ENCODE peak calls at places on chromosomes 1 and 21, in six cellular contexts. One of them, this sample, is unnamed.

GRCh38 chr1:229661022-229661877 is 35.2 kb downstream of the URB2 start:
- DNase-seq in H1: peak
- DNase-seq in K562: peak
- DNase-seq in suprapubic skin: peak
- DNase-seq in Panc1: peak
- DNase-seq in upper lobe of left lung: peak
- DNase-seq in this sample: peak

GRCh38 chr1:229657993-229658755 is 32.1 kb downstream of the URB2 start:
- DNase-seq in H1: no peak
- DNase-seq in K562: no peak
- DNase-seq in suprapubic skin: no peak
- DNase-seq in Panc1: no peak
- DNase-seq in upper lobe of left lung: no peak
- DNase-seq in this sample: no peak

GRCh38 chr1:115210302-115210711 is 121.0 kb upstream of the TSPAN2 start:
- DNase-seq in H1: no peak
- DNase-seq in K562: no peak
- DNase-seq in suprapubic skin: no peak
- DNase-seq in Panc1: no peak
- DNase-seq in upper lobe of left lung: no peak
- DNase-seq in this sample: no peak

GRCh38 chr1:100360790-100361232 is 8.5 kb downstream of the CDC14A start:
- DNase-seq in H1: no peak
- DNase-seq in K562: peak
- DNase-seq in suprapubic skin: no peak
- DNase-seq in Panc1: no peak
- DNase-seq in upper lobe of left lung: peak
- DNase-seq in this sample: no peak

GRCh38 chr1:3327389-3327702 is 127.1 kb upstream of the ARHGEF16 start:
- DNase-seq in H1: no peak
- DNase-seq in K562: no peak
- DNase-seq in suprapubic skin: no peak
- DNase-seq in Panc1: no peak
- DNase-seq in upper lobe of left lung: no peak
- DNase-seq in this sample: no peak

GRCh38 chr1:65114312-65114711 is 33.7 kb upstream of the AK4 start:
- DNase-seq in H1: no peak
- DNase-seq in K562: no peak
- DNase-seq in suprapubic skin: no peak
- DNase-seq in Panc1: no peak
- DNase-seq in upper lobe of left lung: no peak
- DNase-seq in this sample: no peak

GRCh38 chr1:235286667-235287066 is 41.3 kb downstream of the ARID4B start:
- DNase-seq in H1: no peak
- DNase-seq in K562: no peak
- DNase-seq in suprapubic skin: no peak
- DNase-seq in Panc1: no peak
- DNase-seq in upper lobe of left lung: no peak
- DNase-seq in this sample: no peak

GRCh38 chr1:150302338-150302737 is 8.7 kb downstream of the MRPS21 start:
- DNase-seq in H1: no peak
- DNase-seq in K562: no peak
- DNase-seq in suprapubic skin: no peak
- DNase-seq in Panc1: no peak
- DNase-seq in upper lobe of left lung: no peak
- DNase-seq in this sample: no peak

GRCh38 chr1:160774886-160775719 is 20.9 kb upstream of the LY9 start:
- DNase-seq in H1: no peak
- DNase-seq in K562: no peak
- DNase-seq in suprapubic skin: no peak
- DNase-seq in Panc1: no peak
- DNase-seq in upper lobe of left lung: no peak
- DNase-seq in this sample: no peak

GRCh38 chr21:37983336-37984095 is 67.3 kb upstream of the KCNJ6 start:
- DNase-seq in H1: no peak
- DNase-seq in K562: no peak
- DNase-seq in suprapubic skin: no peak
- DNase-seq in Panc1: no peak
- DNase-seq in upper lobe of left lung: no peak
- DNase-seq in this sample: no peak

GRCh38 chr21:37984416-37984815 is 68.2 kb upstream of the KCNJ6 start:
- DNase-seq in H1: no peak
- DNase-seq in K562: no peak
- DNase-seq in suprapubic skin: no peak
- DNase-seq in Panc1: no peak
- DNase-seq in upper lobe of left lung: no peak
- DNase-seq in this sample: no peak

GRCh38 chr21:37987668-37988067 is 71.4 kb upstream of the KCNJ6 start:
- DNase-seq in H1: no peak
- DNase-seq in K562: no peak
- DNase-seq in suprapubic skin: no peak
- DNase-seq in Panc1: no peak
- DNase-seq in upper lobe of left lung: no peak
- DNase-seq in this sample: no peak

GRCh38 chr21:37986000-37986399 is 69.7 kb upstream of the KCNJ6 start:
- DNase-seq in H1: no peak
- DNase-seq in K562: no peak
- DNase-seq in suprapubic skin: no peak
- DNase-seq in Panc1: no peak
- DNase-seq in upper lobe of left lung: no peak
- DNase-seq in this sample: no peak

GRCh38 chr21:37986751-37987399 is 70.6 kb upstream of the KCNJ6 start:
- DNase-seq in H1: no peak
- DNase-seq in K562: no peak
- DNase-seq in suprapubic skin: no peak
- DNase-seq in Panc1: no peak
- DNase-seq in upper lobe of left lung: no peak
- DNase-seq in this sample: no peak
- TF ChIP-seq POLR2AphosphoS5 in H1: no peak
- TF ChIP-seq POLR2AphosphoS5 in K562: no peak
- TF ChIP-seq POLR2AphosphoS5 in suprapubic skin: no peak
- TF ChIP-seq POLR2AphosphoS5 in Panc1: no peak
- TF ChIP-seq POLR2AphosphoS5 in upper lobe of left lung: no peak
- TF ChIP-seq POLR2AphosphoS5 in this sample: no peak

GRCh38 chr1:183180213-183180612 is 5.9 kb upstream of the LAMC2 start:
- DNase-seq in H1: no peak
- DNase-seq in K562: no peak
- DNase-seq in suprapubic skin: no peak
- DNase-seq in Panc1: no peak
- DNase-seq in upper lobe of left lung: peak
- DNase-seq in this sample: no peak
- TF ChIP-seq POLR2AphosphoS5 in H1: no peak
- TF ChIP-seq POLR2AphosphoS5 in K562: no peak
- TF ChIP-seq POLR2AphosphoS5 in suprapubic skin: peak
- TF ChIP-seq POLR2AphosphoS5 in Panc1: no peak
- TF ChIP-seq POLR2AphosphoS5 in upper lobe of left lung: no peak
- TF ChIP-seq POLR2AphosphoS5 in this sample: peak

GRCh38 chr1:230910755-230911117 is 42.4 kb upstream of the C1orf198 start:
- DNase-seq in H1: no peak
- DNase-seq in K562: no peak
- DNase-seq in suprapubic skin: no peak
- DNase-seq in Panc1: no peak
- DNase-seq in upper lobe of left lung: no peak
- DNase-seq in this sample: no peak
- TF ChIP-seq POLR2AphosphoS5 in H1: no peak
- TF ChIP-seq POLR2AphosphoS5 in K562: no peak
- TF ChIP-seq POLR2AphosphoS5 in suprapubic skin: no peak
- TF ChIP-seq POLR2AphosphoS5 in Panc1: no peak
- TF ChIP-seq POLR2AphosphoS5 in upper lobe of left lung: no peak
- TF ChIP-seq POLR2AphosphoS5 in this sample: no peak

DNA sequence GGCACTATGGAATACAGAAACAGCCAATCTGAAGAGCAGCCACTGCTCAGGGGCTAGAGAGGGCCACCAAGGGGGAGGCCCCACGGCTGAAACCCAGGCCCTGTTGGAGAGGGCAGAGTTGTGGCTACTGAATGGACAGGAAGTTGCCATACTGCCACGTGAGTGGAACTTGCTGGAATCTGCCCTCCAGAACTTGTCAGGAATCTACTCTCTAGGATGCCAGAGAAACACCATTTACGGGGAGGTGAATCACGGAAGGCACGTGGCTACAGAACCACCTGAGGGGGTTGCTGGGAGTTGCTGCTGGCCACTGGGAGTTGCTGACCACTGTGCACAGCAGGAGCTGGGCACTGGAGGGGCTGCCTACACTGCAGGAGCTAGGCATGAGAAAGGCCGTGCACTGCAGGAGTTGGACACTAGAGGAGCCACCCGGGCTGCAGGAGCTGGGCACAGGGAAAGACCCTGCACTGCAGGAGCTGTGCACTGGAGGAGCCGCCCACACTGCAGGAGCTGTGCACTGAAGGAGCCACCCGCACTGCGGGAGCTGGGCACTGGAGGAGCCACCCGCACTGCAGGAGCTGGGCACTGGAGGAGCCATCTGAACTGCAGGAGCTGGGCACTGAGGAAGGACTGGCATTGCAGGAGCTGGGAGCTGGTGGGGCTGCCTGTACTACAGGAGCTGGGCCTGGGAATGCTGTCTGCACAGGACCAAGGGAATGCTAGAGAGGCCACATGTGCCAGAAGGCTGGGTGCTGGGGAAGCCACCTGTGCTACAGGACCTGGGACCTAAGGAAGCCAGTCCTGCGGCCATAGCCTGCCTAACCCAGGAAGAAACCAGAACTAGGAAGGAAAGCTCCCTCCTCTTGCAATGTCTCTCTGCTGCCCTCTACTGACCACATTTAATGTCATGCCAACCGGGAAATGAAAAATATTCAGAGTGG is 343.4 kb downstream of the MATN1 start:
- DNase-seq in H1: peak
- DNase-seq in K562: peak
- DNase-seq in suprapubic skin: peak
- DNase-seq in Panc1: peak
- DNase-seq in upper lobe of left lung: peak
- DNase-seq in this sample: peak
- TF ChIP-seq POLR2AphosphoS5 in H1: no peak
- TF ChIP-seq POLR2AphosphoS5 in K562: no peak
- TF ChIP-seq POLR2AphosphoS5 in suprapubic skin: no peak
- TF ChIP-seq POLR2AphosphoS5 in Panc1: no peak
- TF ChIP-seq POLR2AphosphoS5 in upper lobe of left lung: no peak
- TF ChIP-seq POLR2AphosphoS5 in this sample: no peak